ENCODE peak calls at places on chromosomes 3 and 15, in nine cellular contexts. O is tibial nerve, H is A549, U is AG04449, D is MCF 10A, K is progenitor cell of endocrine pancreas, M is AG10803, J is PC-3, Z is fibroblast of villous mesenchyme. W is an unnamed sample.

GRCh38 chr3:192408007-192408655 is 319.2 kb downstream of the FGF12 start:
- DNase-seq in O (no peak), H (no peak), U (no peak), D (no peak), K (peak), M (no peak), J (no peak), Z (no peak), W (no peak)

GRCh38 chr3:69178838-69179739 is 56.7 kb upstream of the LMOD3 start:
- DNase-seq in O (no peak), H (peak), U (no peak), D (peak), K (no peak), M (no peak), J (peak), Z (no peak), W (no peak)

GRCh38 chr15:90257776-90258175 is 7.7 kb upstream of the NGRN start:
- DNase-seq in O (no peak), H (no peak), U (no peak), D (no peak), K (no peak), M (no peak), J (no peak), Z (no peak), W (no peak)

GRCh38 chr15:65307978-65308377 is 3.5 kb downstream of the RNU5B-1 start:
- DNase-seq in O (no peak), H (no peak), U (no peak), D (no peak), K (no peak), M (no peak), J (no peak), Z (no peak), W (no peak)

GRCh38 chr3:15754047-15754446 is 43.7 kb downstream of the ANKRD28 start:
- DNase-seq in O (no peak), H (peak), U (no peak), D (peak), K (no peak), M (peak), J (peak), Z (no peak), W (no peak)

GRCh38 chr3:39232859-39233258 is 40.5 kb upstream of the XIRP1 start:
- DNase-seq in O (no peak), H (no peak), U (no peak), D (no peak), K (no peak), M (no peak), J (no peak), Z (no peak), W (no peak)

GRCh38 chr3:107217161-107217560 is 160.1 kb upstream of the CCDC54 start:
- DNase-seq in O (no peak), H (peak), U (peak), D (peak), K (no peak), M (peak), J (peak), Z (peak), W (no peak)

GRCh38 chr15:67678948-67679347 is 136.4 kb downstream of the MAP2K5 start:
- DNase-seq in O (no peak), H (no peak), U (no peak), D (no peak), K (no peak), M (no peak), J (no peak), Z (no peak), W (no peak)

GRCh38 chr15:63043391-63044076 is 987 bp downstream of the TPM1 start:
- DNase-seq in O (no peak), H (no peak), U (no peak), D (no peak), K (peak), M (no peak), J (no peak), Z (peak), W (no peak)

GRCh38 chr3:45628746-45629145 is 34.2 kb downstream of the LIMD1 start:
- DNase-seq in O (no peak), H (no peak), U (no peak), D (no peak), K (no peak), M (no peak), J (no peak), Z (peak), W (no peak)

GRCh38 chr3:24683090-24683489 is 188.4 kb upstream of the THRB start:
- DNase-seq in O (no peak), H (no peak), U (no peak), D (no peak), K (no peak), M (peak), J (no peak), Z (peak), W (no peak)

GRCh38 chr3:40128169-40128568 is 181.3 kb upstream of the EIF1B start:
- DNase-seq in O (no peak), H (no peak), U (no peak), D (no peak), K (no peak), M (no peak), J (no peak), Z (no peak), W (no peak)

GRCh38 chr3:144746631-144747030 is 775.0 kb downstream of the DIPK2A start:
- DNase-seq in O (no peak), H (no peak), U (no peak), D (no peak), K (no peak), M (no peak), J (no peak), Z (peak), W (no peak)

GRCh38 chr3:55343486-55344357 is 143.4 kb downstream of the WNT5A start:
- DNase-seq in O (no peak), H (no peak), U (no peak), D (no peak), K (no peak), M (peak), J (no peak), Z (peak), W (no peak)

GRCh38 chr3:71090207-71090606 is 493.3 kb downstream of the FOXP1 start:
- DNase-seq in O (no peak), H (no peak), U (no peak), D (no peak), K (no peak), M (no peak), J (no peak), Z (no peak), W (no peak)

GRCh38 chr15:100537326-100537725 is 8.6 kb upstream of the CERS3 start:
- DNase-seq in O (no peak), H (no peak), U (no peak), D (no peak), K (no peak), M (no peak), J (no peak), Z (no peak), W (no peak)

GRCh38 chr3:35640186-35640584 is 860 bp downstream of the ARPP21 start:
- DNase-seq in O (no peak), H (no peak), U (no peak), D (no peak), K (no peak), M (no peak), J (no peak), Z (no peak), W (no peak)

GRCh38 chr3:69541823-69542264 is 156.0 kb upstream of the FRMD4B start:
- DNase-seq in O (no peak), H (no peak), U (no peak), D (no peak), K (no peak), M (no peak), J (no peak), Z (peak), W (no peak)

GRCh38 chr3:171774516-171774915 is 35.8 kb downstream of the PLD1 start:
- DNase-seq in O (no peak), H (no peak), U (no peak), D (no peak), K (no peak), M (no peak), J (no peak), Z (no peak), W (no peak)

GRCh38 chr3:161672478-161672877 is 175.9 kb downstream of the OTOL1 start:
- DNase-seq in O (no peak), H (no peak), U (no peak), D (peak), K (no peak), M (no peak), J (no peak), Z (no peak), W (no peak)

GRCh38 chr15:65470866-65471265 is 46.6 kb downstream of the DPP8 start:
- DNase-seq in O (no peak), H (no peak), U (no peak), D (no peak), K (no peak), M (no peak), J (no peak), Z (no peak), W (no peak)

GRCh38 chr3:155369735-155370134 is 76.3 kb upstream of the STRIT1 start:
- DNase-seq in O (no peak), H (no peak), U (no peak), D (no peak), K (no peak), M (no peak), J (no peak), Z (no peak), W (no peak)

GRCh38 chr3:127772776-127773751 is 49.3 kb downstream of the MGLL start:
- DNase-seq in O (no peak), H (no peak), U (no peak), D (no peak), K (no peak), M (no peak), J (no peak), Z (no peak), W (no peak)

GRCh38 chr3:119352235-119352634 is 58.1 kb downstream of the ARHGAP31 start:
- DNase-seq in O (no peak), H (no peak), U (no peak), D (no peak), K (no peak), M (no peak), J (peak), Z (no peak), W (peak)

GRCh38 chr3:108312656-108313055 is 16.3 kb downstream of the HHLA2 start:
- DNase-seq in O (no peak), H (no peak), U (peak), D (no peak), K (no peak), M (peak), J (no peak), Z (no peak), W (no peak)

GRCh38 chr3:53668872-53669271 is 174.5 kb downstream of the CACNA1D start:
- DNase-seq in O (no peak), H (no peak), U (no peak), D (peak), K (no peak), M (peak), J (peak), Z (no peak), W (no peak)

GRCh38 chr3:78287085-78287484 is 1247.2 kb downstream of the ROBO2 start:
- DNase-seq in O (no peak), H (no peak), U (peak), D (no peak), K (no peak), M (peak), J (no peak), Z (no peak), W (no peak)

GRCh38 chr3:107242579-107242978 is 134.7 kb upstream of the CCDC54 start:
- DNase-seq in O (no peak), H (no peak), U (no peak), D (no peak), K (no peak), M (no peak), J (peak), Z (peak), W (no peak)

GRCh38 chr15:41969851-41970431 is 2.4 kb downstream of the EHD4 start:
- DNase-seq in O (no peak), H (no peak), U (no peak), D (no peak), K (no peak), M (no peak), J (peak), Z (no peak), W (no peak)

GRCh38 chr3:44680921-44681455 is 31.5 kb upstream of the ZNF502 start:
- DNase-seq in O (no peak), H (no peak), U (no peak), D (no peak), K (no peak), M (peak), J (no peak), Z (no peak), W (no peak)

GRCh38 chr15:94083467-94083991 is 147.8 kb upstream of the MCTP2 start:
- DNase-seq in O (peak), H (no peak), U (peak), D (peak), K (no peak), M (peak), J (no peak), Z (peak), W (no peak)

GRCh38 chr3:184277366-184277765 is 1.5 kb downstream of the ECE2 start:
- DNase-seq in O (no peak), H (no peak), U (no peak), D (no peak), K (no peak), M (no peak), J (no peak), Z (no peak), W (no peak)

GRCh38 chr3:175342196-175342595 is 483.1 kb downstream of the NAALADL2 start:
- DNase-seq in O (no peak), H (no peak), U (no peak), D (no peak), K (no peak), M (no peak), J (peak), Z (no peak), W (no peak)

GRCh38 chr15:73765778-73766177 is 12.6 kb upstream of the INSYN1 start:
- DNase-seq in O (no peak), H (no peak), U (no peak), D (no peak), K (no peak), M (no peak), J (no peak), Z (no peak), W (no peak)

GRCh38 chr3:184015381-184016019 is 2.2 kb downstream of the ABCC5 start:
- DNase-seq in O (no peak), H (no peak), U (no peak), D (no peak), K (no peak), M (no peak), J (no peak), Z (no peak), W (no peak)

GRCh38 chr3:165339753-165340152 is 143.6 kb upstream of the SLITRK3 start:
- DNase-seq in O (no peak), H (peak), U (no peak), D (peak), K (no peak), M (no peak), J (peak), Z (no peak), W (no peak)

GRCh38 chr15:25054943-25055342 is 100.2 kb downstream of the SNRPN start:
- DNase-seq in O (peak), H (no peak), U (no peak), D (no peak), K (no peak), M (no peak), J (no peak), Z (no peak), W (no peak)

GRCh38 chr15:25058080-25058785 is 103.4 kb downstream of the SNRPN start:
- DNase-seq in O (no peak), H (no peak), U (no peak), D (no peak), K (no peak), M (no peak), J (no peak), Z (no peak), W (no peak)

GRCh38 chr15:25057574-25057973 is 102.8 kb downstream of the SNRPN start:
- DNase-seq in O (no peak), H (no peak), U (no peak), D (no peak), K (no peak), M (no peak), J (no peak), Z (no peak), W (no peak)

GRCh38 chr15:25055356-25056068 is 100.7 kb downstream of the SNRPN start:
- DNase-seq in O (peak), H (no peak), U (no peak), D (no peak), K (no peak), M (no peak), J (no peak), Z (no peak), W (no peak)

GRCh38 chr15:25056484-25057429 is 102.0 kb downstream of the SNRPN start:
- DNase-seq in O (no peak), H (peak), U (no peak), D (no peak), K (peak), M (no peak), J (no peak), Z (no peak), W (no peak)
- TF ChIP-seq CTCF in O (no peak), H (no peak), U (no peak), D (no peak), K (no peak), M (no peak), J (no peak), Z (no peak), W (no peak)

GRCh38 chr15:99345242-99345641 is 94.0 kb downstream of the LRRC28 start:
- DNase-seq in O (no peak), H (no peak), U (no peak), D (no peak), K (no peak), M (no peak), J (no peak), Z (no peak), W (no peak)

GRCh38 chr15:99345832-99346462 is 94.7 kb downstream of the LRRC28 start:
- DNase-seq in O (no peak), H (no peak), U (no peak), D (no peak), K (no peak), M (no peak), J (no peak), Z (no peak), W (no peak)

GRCh38 chr15:99344639-99345038 is 93.4 kb downstream of the LRRC28 start:
- DNase-seq in O (no peak), H (no peak), U (no peak), D (no peak), K (no peak), M (no peak), J (no peak), Z (no peak), W (no peak)

GRCh38 chr15:99343208-99343607 is 91.9 kb downstream of the LRRC28 start:
- DNase-seq in O (no peak), H (no peak), U (no peak), D (no peak), K (no peak), M (no peak), J (no peak), Z (no peak), W (no peak)

DNA sequence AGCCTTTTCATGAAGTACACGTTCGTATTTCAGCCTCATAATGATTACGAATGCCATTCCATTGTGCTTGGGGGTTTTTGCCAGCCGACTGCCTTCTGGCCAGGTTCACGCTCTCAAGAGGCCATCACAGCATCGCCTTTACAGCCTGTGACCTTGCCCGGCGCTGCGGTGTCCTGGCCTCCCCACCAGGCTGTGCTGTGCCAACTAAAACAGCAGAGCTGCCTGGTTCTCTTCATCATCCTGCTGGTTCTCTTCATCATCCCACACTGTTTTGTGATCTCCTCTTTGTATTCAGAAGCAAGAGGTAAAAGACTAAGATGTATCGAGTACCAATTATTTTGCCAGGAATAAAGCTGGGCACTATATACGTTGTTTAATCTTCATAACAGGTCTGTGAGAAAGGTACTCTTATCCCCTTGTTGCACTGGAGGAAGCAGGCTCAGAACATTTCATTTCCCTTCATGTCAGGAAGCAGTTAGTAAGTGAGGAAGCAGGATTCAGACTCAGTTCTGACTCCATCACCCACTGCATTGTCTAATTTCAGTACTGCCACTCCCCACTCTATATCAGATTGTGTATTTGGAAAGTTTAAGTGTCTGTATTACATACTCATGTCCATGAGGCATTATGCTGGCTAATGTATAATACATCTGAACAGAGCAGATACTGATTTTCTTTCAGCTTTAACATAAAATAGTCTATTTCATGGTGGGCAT is 92.7 kb downstream of the LRRC28 start:
- DNase-seq in O (no peak), H (peak), U (no peak), D (peak), K (no peak), M (no peak), J (no peak), Z (no peak), W (no peak)
- TF ChIP-seq CTCF in O (peak), H (peak), U (peak), D (no peak), K (peak), M (no peak), J (peak), Z (peak), W (no peak)

GRCh38 chr3:190854062-190854461 is 8.4 kb downstream of the GMNC start:
- DNase-seq in O (no peak), H (no peak), U (no peak), D (no peak), K (no peak), M (no peak), J (no peak), Z (no peak), W (no peak)

GRCh38 chr3:190853464-190853863 is 9.0 kb downstream of the GMNC start:
- DNase-seq in O (no peak), H (no peak), U (no peak), D (peak), K (no peak), M (no peak), J (no peak), Z (no peak), W (no peak)

GRCh38 chr3:190860531-190860930 is 2.0 kb downstream of the GMNC start:
- DNase-seq in O (no peak), H (no peak), U (no peak), D (no peak), K (no peak), M (no peak), J (no peak), Z (no peak), W (no peak)

GRCh38 chr3:190849607-190850006 is 12.9 kb downstream of the GMNC start:
- DNase-seq in O (no peak), H (no peak), U (no peak), D (no peak), K (no peak), M (no peak), J (no peak), Z (no peak), W (no peak)

DNA sequence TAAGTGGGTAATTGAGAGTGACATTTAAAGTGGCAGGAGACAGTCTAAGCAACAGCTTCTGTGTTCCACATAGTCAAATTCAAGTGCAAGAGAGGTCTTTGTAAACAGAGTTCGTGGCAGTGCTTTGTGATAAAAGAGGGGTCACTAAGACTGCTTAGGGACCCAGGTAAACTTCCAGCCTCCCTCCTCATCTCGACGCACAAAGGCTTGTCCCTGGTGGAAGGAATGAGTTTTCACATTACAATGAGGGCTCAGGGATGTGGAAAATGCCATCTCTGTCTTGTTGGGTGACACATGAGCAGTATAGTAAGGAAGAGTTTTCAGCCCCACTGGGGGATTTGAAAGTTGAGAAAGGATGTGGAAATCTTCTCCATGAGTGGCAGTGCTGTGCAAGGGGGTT is 7.3 kb downstream of the GMNC start:
- DNase-seq in O (no peak), H (no peak), U (no peak), D (no peak), K (no peak), M (no peak), J (no peak), Z (no peak), W (no peak)
- TF ChIP-seq CTCF in O (no peak), H (no peak), U (no peak), D (no peak), K (peak), M (no peak), J (no peak), Z (peak), W (no peak)

DNA sequence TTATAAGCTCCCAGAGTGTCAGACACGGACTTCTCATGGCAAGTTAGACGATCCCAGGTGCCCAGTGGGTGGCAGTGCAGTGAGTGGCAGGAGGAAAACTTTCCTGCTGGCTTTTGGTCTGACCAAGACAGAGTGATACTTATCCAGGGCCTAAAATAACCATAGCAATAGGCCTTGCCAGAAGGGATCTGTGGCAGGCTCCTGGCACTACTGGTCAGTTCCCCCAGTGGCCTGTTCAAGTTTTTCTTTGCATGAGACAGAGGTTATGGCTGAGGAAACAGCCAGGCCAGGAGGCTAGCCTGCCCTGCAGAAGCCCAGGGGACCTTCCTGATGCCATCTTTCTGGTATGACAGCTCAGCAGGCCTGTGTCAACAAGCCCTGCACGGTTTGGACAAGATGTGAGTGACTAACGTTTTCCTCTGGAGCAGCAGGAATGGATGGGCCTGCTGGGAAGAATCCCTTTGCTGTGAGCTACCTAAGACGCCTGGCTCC is 17.9 kb downstream of the SCG5 start:
- DNase-seq in O (no peak), H (peak), U (peak), D (peak), K (no peak), M (peak), J (peak), Z (no peak), W (no peak)
- TF ChIP-seq CTCF in O (no peak), H (peak), U (no peak), D (no peak), K (no peak), M (no peak), J (peak), Z (no peak), W (no peak)

W was measured in natural killer cell.